ENCODE peak calls at places on chromosome 4, in nine cellular contexts. One of them, this sample, is unnamed.

GRCh38 chr4:163344147-163345050 is 707 bp downstream of the NPY5R start:
- DNase-seq in cardiac fibroblast: no peak
- DNase-seq in BJ: no peak
- DNase-seq in Peyer's patch: no peak
- DNase-seq in NB4: no peak
- DNase-seq in tibial artery: peak
- DNase-seq in MM.1S: no peak
- DNase-seq in endodermal cell: peak
- DNase-seq in right lobe of liver: peak
- DNase-seq in this sample: no peak

GRCh38 chr4:128512161-128512560 is 224.5 kb upstream of the PGRMC2 start:
- DNase-seq in endodermal cell: no peak
- DNase-seq in NB4: no peak
- DNase-seq in right lobe of liver: no peak
- DNase-seq in BJ: no peak
- DNase-seq in MM.1S: no peak
- DNase-seq in tibial artery: no peak
- DNase-seq in Peyer's patch: no peak
- DNase-seq in cardiac fibroblast: no peak
- DNase-seq in this sample: no peak

GRCh38 chr4:141462361-141462760 is 174.0 kb upstream of the IL15 start:
- DNase-seq in Peyer's patch: no peak
- DNase-seq in right lobe of liver: no peak
- DNase-seq in MM.1S: no peak
- DNase-seq in NB4: no peak
- DNase-seq in BJ: no peak
- DNase-seq in tibial artery: no peak
- DNase-seq in endodermal cell: no peak
- DNase-seq in cardiac fibroblast: no peak
- DNase-seq in this sample: no peak

GRCh38 chr4:175371091-175371490 is 441.0 kb downstream of the GPM6A start:
- DNase-seq in cardiac fibroblast: no peak
- DNase-seq in endodermal cell: no peak
- DNase-seq in Peyer's patch: no peak
- DNase-seq in right lobe of liver: no peak
- DNase-seq in NB4: no peak
- DNase-seq in BJ: no peak
- DNase-seq in MM.1S: no peak
- DNase-seq in tibial artery: no peak
- DNase-seq in this sample: no peak

GRCh38 chr4:106793933-106794332 is 242.2 kb downstream of the DKK2 start:
- DNase-seq in MM.1S: peak
- DNase-seq in NB4: no peak
- DNase-seq in cardiac fibroblast: no peak
- DNase-seq in tibial artery: no peak
- DNase-seq in endodermal cell: no peak
- DNase-seq in right lobe of liver: no peak
- DNase-seq in Peyer's patch: no peak
- DNase-seq in BJ: no peak
- DNase-seq in this sample: no peak

GRCh38 chr4:57061395-57061794 is 48.8 kb downstream of the IGFBP7 start:
- DNase-seq in BJ: no peak
- DNase-seq in right lobe of liver: no peak
- DNase-seq in Peyer's patch: no peak
- DNase-seq in NB4: no peak
- DNase-seq in tibial artery: no peak
- DNase-seq in endodermal cell: no peak
- DNase-seq in cardiac fibroblast: peak
- DNase-seq in MM.1S: no peak
- DNase-seq in this sample: peak

GRCh38 chr4:4791299-4791798 is 68.1 kb upstream of the MSX1 start:
- DNase-seq in cardiac fibroblast: no peak
- DNase-seq in NB4: no peak
- DNase-seq in tibial artery: no peak
- DNase-seq in BJ: no peak
- DNase-seq in Peyer's patch: no peak
- DNase-seq in endodermal cell: no peak
- DNase-seq in MM.1S: no peak
- DNase-seq in right lobe of liver: no peak
- DNase-seq in this sample: no peak

GRCh38 chr4:101264993-101265815 is 82.1 kb downstream of the PPP3CA start:
- DNase-seq in tibial artery: no peak
- DNase-seq in MM.1S: no peak
- DNase-seq in Peyer's patch: no peak
- DNase-seq in endodermal cell: no peak
- DNase-seq in cardiac fibroblast: no peak
- DNase-seq in NB4: no peak
- DNase-seq in BJ: no peak
- DNase-seq in right lobe of liver: no peak
- DNase-seq in this sample: no peak

GRCh38 chr4:158253350-158253980 is 43.2 kb downstream of the TMEM144 start:
- DNase-seq in NB4: peak
- DNase-seq in tibial artery: no peak
- DNase-seq in BJ: peak
- DNase-seq in endodermal cell: peak
- DNase-seq in right lobe of liver: no peak
- DNase-seq in cardiac fibroblast: peak
- DNase-seq in MM.1S: peak
- DNase-seq in Peyer's patch: no peak
- DNase-seq in this sample: peak

GRCh38 chr4:128153795-128154194 is 92.7 kb downstream of the LARP1B start:
- DNase-seq in Peyer's patch: no peak
- DNase-seq in MM.1S: no peak
- DNase-seq in cardiac fibroblast: peak
- DNase-seq in tibial artery: no peak
- DNase-seq in endodermal cell: no peak
- DNase-seq in NB4: no peak
- DNase-seq in BJ: no peak
- DNase-seq in right lobe of liver: no peak
- DNase-seq in this sample: peak

GRCh38 chr4:94803181-94803580 is 45.4 kb downstream of the BMPR1B start:
- DNase-seq in endodermal cell: no peak
- DNase-seq in Peyer's patch: no peak
- DNase-seq in BJ: no peak
- DNase-seq in MM.1S: no peak
- DNase-seq in tibial artery: no peak
- DNase-seq in NB4: no peak
- DNase-seq in right lobe of liver: no peak
- DNase-seq in cardiac fibroblast: peak
- DNase-seq in this sample: peak

GRCh38 chr4:6093671-6094070 is 75.4 kb upstream of the C4orf50 start:
- DNase-seq in BJ: no peak
- DNase-seq in right lobe of liver: no peak
- DNase-seq in Peyer's patch: no peak
- DNase-seq in cardiac fibroblast: no peak
- DNase-seq in NB4: no peak
- DNase-seq in tibial artery: peak
- DNase-seq in endodermal cell: no peak
- DNase-seq in MM.1S: no peak
- DNase-seq in this sample: no peak

GRCh38 chr4:147928400-147928799 is 196.5 kb downstream of the ARHGAP10 start:
- DNase-seq in MM.1S: no peak
- DNase-seq in endodermal cell: no peak
- DNase-seq in right lobe of liver: no peak
- DNase-seq in Peyer's patch: no peak
- DNase-seq in NB4: no peak
- DNase-seq in cardiac fibroblast: peak
- DNase-seq in BJ: peak
- DNase-seq in tibial artery: no peak
- DNase-seq in this sample: peak

GRCh38 chr4:89658701-89659024 is 178.3 kb downstream of the SNCA start:
- DNase-seq in NB4: no peak
- DNase-seq in right lobe of liver: no peak
- DNase-seq in MM.1S: peak
- DNase-seq in cardiac fibroblast: no peak
- DNase-seq in BJ: no peak
- DNase-seq in Peyer's patch: no peak
- DNase-seq in endodermal cell: no peak
- DNase-seq in tibial artery: no peak
- DNase-seq in this sample: no peak

DNA sequence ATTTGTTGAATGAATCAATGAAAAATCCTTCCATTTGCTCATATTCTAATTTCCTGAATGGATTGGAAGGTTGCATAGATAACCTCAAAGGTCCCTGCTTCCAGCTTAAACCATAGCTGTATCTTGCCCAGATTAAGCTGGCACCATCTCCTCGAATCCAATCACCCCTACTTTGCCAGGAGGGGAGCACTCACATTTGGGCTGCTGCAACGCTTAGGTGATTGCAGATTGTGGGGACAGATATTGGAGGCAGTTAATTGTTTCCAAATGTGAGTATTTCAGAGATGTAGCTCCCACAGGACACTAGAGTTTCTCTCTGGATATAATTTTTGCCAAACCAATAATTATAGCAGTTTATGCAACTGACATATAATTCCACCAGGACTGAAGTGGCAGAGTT is 53.5 kb upstream of the ACSL1 start:
- DNase-seq in MM.1S: no peak
- DNase-seq in NB4: no peak
- DNase-seq in BJ: no peak
- DNase-seq in tibial artery: no peak
- DNase-seq in Peyer's patch: no peak
- DNase-seq in right lobe of liver: no peak
- DNase-seq in endodermal cell: no peak
- DNase-seq in cardiac fibroblast: no peak
- DNase-seq in this sample: no peak
- TF ChIP-seq CTCF in MM.1S: no peak
- TF ChIP-seq CTCF in NB4: no peak
- TF ChIP-seq CTCF in BJ: no peak
- TF ChIP-seq CTCF in tibial artery: no peak
- TF ChIP-seq CTCF in Peyer's patch: no peak
- TF ChIP-seq CTCF in right lobe of liver: no peak
- TF ChIP-seq CTCF in endodermal cell: no peak
- TF ChIP-seq CTCF in cardiac fibroblast: no peak
- TF ChIP-seq CTCF in this sample: no peak

DNA sequence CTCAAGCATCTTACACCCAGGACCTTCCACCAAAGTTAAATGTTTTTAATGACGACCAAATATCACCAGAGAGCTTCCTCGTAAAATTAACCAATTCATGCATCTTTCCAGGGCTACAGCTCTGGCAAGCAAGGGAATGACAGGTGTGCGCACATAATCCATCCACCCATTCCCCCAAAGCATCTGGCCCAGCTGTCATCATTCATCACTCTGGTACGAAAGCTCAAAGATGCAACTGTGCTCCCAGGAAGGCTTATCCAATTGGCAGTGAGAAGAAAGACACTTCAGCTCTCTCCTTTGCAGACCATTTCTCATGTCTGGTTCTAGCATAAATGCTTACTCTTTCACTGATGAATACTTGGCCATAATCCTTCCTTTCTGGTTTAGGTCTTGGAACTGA is 139.2 kb downstream of the NSUN7 start:
- DNase-seq in cardiac fibroblast: no peak
- DNase-seq in right lobe of liver: no peak
- DNase-seq in BJ: no peak
- DNase-seq in endodermal cell: no peak
- DNase-seq in Peyer's patch: no peak
- DNase-seq in MM.1S: no peak
- DNase-seq in NB4: no peak
- DNase-seq in tibial artery: no peak
- DNase-seq in this sample: no peak
- H3K4me3 ChIP-seq in cardiac fibroblast: no peak
- H3K4me3 ChIP-seq in right lobe of liver: no peak
- H3K4me3 ChIP-seq in BJ: no peak
- H3K4me3 ChIP-seq in endodermal cell: no peak
- H3K4me3 ChIP-seq in Peyer's patch: no peak
- H3K4me3 ChIP-seq in MM.1S: no peak
- H3K4me3 ChIP-seq in NB4: no peak
- H3K4me3 ChIP-seq in tibial artery: no peak
- H3K4me3 ChIP-seq in this sample: no peak

GRCh38 chr4:111778543-111778942 is 366.7 kb upstream of the FAM241A start:
- DNase-seq in tibial artery: no peak
- DNase-seq in endodermal cell: no peak
- DNase-seq in Peyer's patch: no peak
- DNase-seq in right lobe of liver: no peak
- DNase-seq in BJ: no peak
- DNase-seq in cardiac fibroblast: peak
- DNase-seq in NB4: no peak
- DNase-seq in MM.1S: no peak
- DNase-seq in this sample: no peak
- TF ChIP-seq CTCF in tibial artery: no peak
- TF ChIP-seq CTCF in endodermal cell: peak
- TF ChIP-seq CTCF in Peyer's patch: no peak
- TF ChIP-seq CTCF in right lobe of liver: no peak
- TF ChIP-seq CTCF in BJ: peak
- TF ChIP-seq CTCF in cardiac fibroblast: no peak
- TF ChIP-seq CTCF in NB4: no peak
- TF ChIP-seq CTCF in MM.1S: no peak
- TF ChIP-seq CTCF in this sample: no peak

DNA sequence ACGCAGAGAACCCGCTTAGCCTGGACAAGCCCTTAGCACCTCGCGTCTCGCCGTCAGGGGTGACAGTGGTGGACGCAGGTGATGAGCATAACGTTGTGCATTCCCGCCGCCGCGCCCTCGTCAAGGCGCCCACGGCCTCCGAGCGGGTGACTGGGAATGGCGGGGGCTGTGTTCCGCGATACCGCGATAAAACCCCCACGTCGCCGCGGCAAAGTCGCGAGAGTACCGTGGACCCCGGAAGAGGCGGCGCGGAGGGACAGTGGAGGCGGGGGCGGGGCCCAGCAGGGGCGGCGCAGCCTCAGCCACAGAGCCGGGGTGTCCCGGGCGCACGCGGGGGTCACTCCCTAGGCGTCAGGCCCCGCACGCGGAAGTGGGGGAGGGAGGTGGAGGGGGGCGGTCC is 53.8 kb downstream of the ZFYVE28 start:
- DNase-seq in cardiac fibroblast: peak
- DNase-seq in BJ: peak
- DNase-seq in endodermal cell: peak
- DNase-seq in right lobe of liver: peak
- DNase-seq in NB4: no peak
- DNase-seq in Peyer's patch: no peak
- DNase-seq in tibial artery: peak
- DNase-seq in MM.1S: no peak
- DNase-seq in this sample: peak
- H3K4me3 ChIP-seq in cardiac fibroblast: peak
- H3K4me3 ChIP-seq in BJ: peak
- H3K4me3 ChIP-seq in endodermal cell: no peak
- H3K4me3 ChIP-seq in right lobe of liver: peak
- H3K4me3 ChIP-seq in NB4: no peak
- H3K4me3 ChIP-seq in Peyer's patch: peak
- H3K4me3 ChIP-seq in tibial artery: peak
- H3K4me3 ChIP-seq in MM.1S: no peak
- H3K4me3 ChIP-seq in this sample: peak